ENCODE peak calls at places on chromosomes 16 and 17, in five cellular contexts. B is GM20000, Z is fibroblast of pulmonary artery, Q is nephron progenitor cell, P is Calu3. O is an unnamed sample.

GRCh38 chr17:34412534-34412933 is 49.5 kb upstream of the CCL1 start:
- DNase-seq in B (no peak), P (no peak), Z (no peak), Q (no peak), O (no peak)

GRCh38 chr16:14502932-14503741 is 126.9 kb downstream of the PARN start:
- DNase-seq in B (peak; percentile 62), Z (peak; percentile 63), P (no peak), Q (no peak), O (no peak)

GRCh38 chr17:68777243-68777855 is 176.2 kb upstream of the FAM20A start:
- DNase-seq in B (peak; percentile 40), Q (peak; percentile 45), Z (peak; percentile 90), P (peak; percentile 59), O (peak; percentile 72)

GRCh38 chr16:81635336-81635947 is 143.6 kb upstream of the PLCG2 start:
- DNase-seq in B (no peak), Q (no peak), Z (no peak), P (no peak), O (no peak)

GRCh38 chr16:8936421-8936820 is 27.3 kb downstream of the USP7 start:
- DNase-seq in B (peak; percentile 66), Z (no peak), P (peak; percentile 86), Q (peak; percentile 41), O (no peak)

GRCh38 chr16:86042996-86043725 is 144.2 kb downstream of the IRF8 start:
- DNase-seq in Q (no peak), B (no peak), P (no peak), Z (no peak), O (no peak)

GRCh38 chr17:63082273-63082861 is 116.3 kb downstream of the TANC2 start:
- DNase-seq in Q (no peak), P (no peak), Z (peak; percentile 75), B (no peak), O (no peak)

GRCh38 chr16:70407811-70408274 is 31.1 kb downstream of the ST3GAL2 start:
- DNase-seq in Z (no peak), B (peak; percentile 51), P (no peak), Q (no peak), O (no peak)

GRCh38 chr16:58418601-58419000 is 26.3 kb downstream of the GINS3 start:
- DNase-seq in Q (no peak), B (peak; percentile 20), P (no peak), Z (peak; percentile 22), O (no peak)

GRCh38 chr16:13517856-13518255 is 402.1 kb upstream of the ERCC4 start:
- DNase-seq in Q (peak; percentile 5), B (no peak), P (no peak), Z (no peak), O (no peak)

GRCh38 chr17:83203073-83203471 is 123.7 kb downstream of the METRNL start:
- DNase-seq in Q (no peak), Z (peak; percentile 86), B (no peak), P (no peak), O (no peak)

GRCh38 chr17:82839617-82840292 is at the start of gene ZNF750:
- DNase-seq in Z (no peak), Q (no peak), B (no peak), P (no peak), O (no peak)

GRCh38 chr17:59074494-59074893 is 32.2 kb downstream of the TRIM37 start:
- DNase-seq in P (no peak), Z (peak; percentile 82), B (no peak), Q (no peak), O (no peak)

GRCh38 chr16:25151996-25152395 is 40.5 kb downstream of the LCMT1 start:
- DNase-seq in B (no peak), Z (peak; percentile 16), P (peak; percentile 37), Q (no peak), O (no peak)

GRCh38 chr16:80347900-80348299 is 192.9 kb upstream of the DYNLRB2 start:
- DNase-seq in B (no peak), Q (no peak), Z (peak; percentile 3), P (no peak), O (no peak)

GRCh38 chr17:40557531-40558299 is 7.6 kb downstream of the CCR7 start:
- DNase-seq in P (no peak), Q (no peak), Z (no peak), B (no peak), O (no peak)

GRCh38 chr17:19648475-19649406 is at the start of gene ALDH3A2:
- DNase-seq in P (peak; percentile 92), Z (peak; percentile 95), B (peak; percentile 99), Q (peak; percentile 97), O (peak; percentile 91)
- TF ChIP-seq CTCF in P (no peak), Z (peak; percentile 6), B (no peak), Q (no peak), O (no peak)

DNA sequence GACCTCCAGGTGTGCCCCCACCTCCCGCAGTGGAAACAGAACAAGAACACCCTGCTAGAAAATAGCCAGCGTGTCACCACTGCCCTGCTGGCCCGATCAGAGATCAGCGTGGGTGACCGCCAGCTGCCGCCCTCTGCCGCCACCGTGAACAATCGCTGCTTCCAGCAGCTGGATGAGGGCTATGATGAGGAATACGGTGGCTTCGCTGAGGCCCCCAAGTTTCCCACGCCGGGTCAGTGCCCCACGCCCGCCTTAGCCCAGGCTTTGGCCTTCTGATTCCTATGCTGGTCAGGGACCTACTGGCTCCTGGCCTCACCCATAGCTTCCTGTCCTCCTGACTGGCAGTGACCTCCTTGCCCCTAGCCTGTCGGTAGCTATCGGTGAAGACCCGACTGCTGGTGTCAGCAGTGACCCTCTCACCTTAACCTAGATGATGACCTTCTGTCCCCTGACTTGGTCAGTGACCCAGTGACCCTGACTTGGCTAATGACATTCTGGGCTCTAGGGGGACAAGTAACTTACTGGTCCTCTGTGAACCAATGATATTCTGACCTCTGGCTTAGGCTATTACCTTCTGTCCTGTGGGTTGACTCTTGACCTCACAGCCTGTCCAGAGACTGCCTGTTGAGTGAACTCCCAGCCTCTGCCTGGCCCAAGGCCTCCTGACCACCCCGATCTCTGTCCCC is 2.4 kb downstream of the SPATA20 start:
- DNase-seq in Q (no peak), Z (no peak), P (no peak), B (no peak), O (no peak)
- TF ChIP-seq CTCF in Q (no peak), Z (no peak), P (no peak), B (no peak), O (no peak)

DNA sequence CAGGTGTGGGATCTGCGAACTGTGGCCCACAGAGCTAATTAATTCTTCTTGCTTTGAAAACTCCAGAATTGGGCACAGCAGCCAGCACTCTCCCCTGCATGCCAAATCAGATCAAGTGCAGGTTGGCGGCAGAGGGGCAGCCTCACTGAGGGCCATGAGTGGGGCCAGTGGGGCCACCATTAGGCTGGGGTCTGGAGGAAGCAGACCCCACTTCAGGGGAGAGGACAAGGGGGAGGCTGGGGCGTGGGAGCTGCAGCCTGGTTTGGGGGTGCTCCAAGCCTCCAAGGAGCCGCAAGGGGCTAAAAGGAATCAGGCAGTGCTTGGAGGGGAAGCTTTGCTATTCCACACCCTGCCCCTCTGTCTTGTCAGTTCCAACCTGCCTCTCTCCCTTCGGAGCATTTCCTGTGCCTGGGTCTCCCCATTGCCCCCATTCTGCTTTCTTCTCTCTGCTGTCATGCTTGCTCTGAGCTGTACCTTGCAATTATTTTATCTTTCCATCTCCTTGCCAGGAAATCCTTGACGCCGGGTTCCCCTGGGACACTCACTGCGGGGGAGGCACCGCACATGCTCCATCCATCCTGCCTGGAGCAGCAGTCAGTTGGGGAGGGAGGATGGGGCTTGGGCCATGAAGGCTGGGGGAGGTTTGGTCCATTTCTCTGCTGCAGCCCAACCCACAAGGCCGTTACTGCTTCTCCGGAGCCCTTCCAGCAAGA is 3.3 kb upstream of the ABCC3 start:
- DNase-seq in B (no peak), Z (peak; percentile 31), Q (no peak), P (no peak), O (no peak)
- TF ChIP-seq CTCF in B (no peak), Z (no peak), Q (no peak), P (no peak), O (no peak)

DNA sequence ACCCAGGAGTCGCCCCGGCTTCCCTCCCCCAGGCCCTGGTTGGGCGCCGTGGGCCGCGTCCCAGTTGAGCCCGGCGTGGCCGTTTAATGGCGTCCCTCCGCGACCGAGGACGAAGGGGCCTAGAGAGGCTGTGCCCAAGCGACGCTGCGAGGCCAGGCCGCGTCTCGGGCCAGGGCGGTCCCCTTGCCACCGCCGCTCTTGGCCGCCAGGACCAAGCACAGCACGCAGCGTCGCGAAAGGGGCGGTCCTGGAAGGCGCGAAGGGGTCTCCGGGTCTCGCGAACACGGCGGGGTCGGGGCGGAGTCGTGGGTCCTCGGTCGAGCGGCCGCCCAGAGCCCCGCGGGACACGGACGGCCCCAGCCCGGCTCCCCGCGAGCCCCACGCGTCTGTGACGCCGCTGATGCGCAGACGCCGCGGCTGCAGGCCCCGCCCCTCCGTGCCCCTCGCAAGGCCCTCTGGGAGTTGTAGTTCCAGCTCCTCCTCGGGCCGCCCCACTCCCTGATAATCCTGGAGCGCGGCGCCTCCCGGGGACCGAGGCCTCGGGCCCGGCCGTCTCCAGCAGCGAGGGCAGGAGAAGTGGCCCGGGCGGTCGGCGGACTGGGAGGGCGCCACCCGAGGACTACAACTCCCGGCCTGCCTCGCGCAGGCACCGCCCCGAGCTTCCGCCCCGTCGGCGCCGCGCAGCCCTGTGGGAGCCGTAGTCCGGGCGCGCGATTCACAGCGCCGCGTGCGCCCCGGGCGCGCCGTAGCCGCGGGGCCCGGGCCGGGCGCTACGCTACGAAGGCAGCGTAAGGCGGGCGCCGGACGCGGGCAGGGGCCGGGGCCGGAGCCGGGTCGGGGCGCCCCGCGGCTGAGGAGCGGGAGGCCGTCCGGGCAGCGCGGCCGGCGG is at the start of gene CAPN15:
- DNase-seq in P (peak; percentile 93), Z (peak; percentile 86), Q (peak; percentile 90), B (peak; percentile 97), O (peak; percentile 83)
- TF ChIP-seq CTCF in P (peak; percentile 45), Z (no peak), Q (no peak), B (no peak), O (peak; percentile 48)

GRCh38 chr17:48148029-48148759 is 40.6 kb downstream of the SNX11 start:
- DNase-seq in Q (no peak), B (no peak), P (no peak), Z (no peak), O (no peak)
- TF ChIP-seq CTCF in Q (no peak), B (no peak), P (no peak), Z (no peak), O (no peak)

GRCh38 chr16:15811778-15812750 is 44.8 kb downstream of the MYH11 start:
- DNase-seq in Z (peak; percentile 89), B (no peak), P (peak; percentile 9), Q (no peak), O (no peak)
- TF ChIP-seq CTCF in Z (no peak), B (no peak), P (no peak), Q (no peak), O (no peak)

GRCh38 chr16:67305216-67306071 is 21.1 kb downstream of the KCTD19 start:
- DNase-seq in P (no peak), B (no peak), Q (no peak), Z (no peak), O (no peak)
- TF ChIP-seq CTCF in P (no peak), B (no peak), Q (no peak), Z (no peak), O (no peak)